ENCODE peak calls at places on chromosome 2, in six cellular contexts. H is RKO; R is coronary artery; Z is NCI-H774; U is fibroblast of the conjunctiva; X is activated CD4-positive, alpha-beta T cell treated with anti-CD3 and anti-CD28 coated beads, Interleukin-2, amount 50 U/mL, for 1 hour. C is an unnamed sample.

GRCh38 chr2:11830708-11831301 is 84.4 kb downstream of the LPIN1 start:
- DNase-seq in H (no peak), R (no peak), Z (no peak), U (no peak), X (no peak), C (no peak)

GRCh38 chr2:28745225-28745624 is 6.4 kb upstream of the PPP1CB start:
- DNase-seq in H (no peak), R (no peak), Z (no peak), U (no peak), X (no peak), C (no peak)

GRCh38 chr2:16140771-16141640 is 200.7 kb downstream of the MYCN start:
- DNase-seq in H (no peak), R (no peak), Z (no peak), U (no peak), X (no peak), C (no peak)

GRCh38 chr2:105261061-105261460 is 19.5 kb downstream of the GPR45 start:
- DNase-seq in H (no peak), R (no peak), Z (no peak), U (peak), X (no peak), C (no peak)

GRCh38 chr2:72579595-72580180 is 246.1 kb downstream of the EXOC6B start:
- DNase-seq in H (peak), R (no peak), Z (peak), U (peak), X (no peak), C (no peak)

GRCh38 chr2:88810017-88810416 is 118.5 kb downstream of the RPIA start:
- DNase-seq in H (no peak), R (no peak), Z (peak), U (no peak), X (no peak), C (no peak)

GRCh38 chr2:233566141-233566956 is at the start of gene USP40:
- DNase-seq in H (peak), R (peak), Z (peak), U (peak), X (peak), C (peak)

GRCh38 chr2:174263989-174264388 is 15.7 kb upstream of the OLA1 start:
- DNase-seq in H (peak), R (no peak), Z (no peak), U (peak), X (no peak), C (no peak)

GRCh38 chr2:134460583-134460998 is 206.7 kb downstream of the MGAT5 start:
- DNase-seq in H (peak), R (no peak), Z (peak), U (peak), X (peak), C (no peak)

GRCh38 chr2:63424329-63425078 is 163.8 kb downstream of the WDPCP start:
- DNase-seq in H (peak), R (no peak), Z (no peak), U (peak), X (no peak), C (no peak)

GRCh38 chr2:73085691-73086090 is 14.2 kb upstream of the SFXN5 start:
- DNase-seq in H (peak), R (peak), Z (peak), U (peak), X (peak), C (peak)

GRCh38 chr2:42974303-42974696 is 181.9 kb upstream of the HAAO start:
- DNase-seq in H (no peak), R (no peak), Z (no peak), U (no peak), X (no peak), C (no peak)

GRCh38 chr2:288002-288742 is at the start of gene ALKAL2:
- DNase-seq in H (no peak), R (no peak), Z (no peak), U (no peak), X (no peak), C (no peak)

GRCh38 chr2:102116675-102117471 is 25.7 kb upstream of the IL1R1 start:
- DNase-seq in H (no peak), R (no peak), Z (no peak), U (no peak), X (no peak), C (no peak)

GRCh38 chr2:10841547-10842219 is 29.1 kb upstream of the PDIA6 start:
- DNase-seq in H (no peak), R (no peak), Z (no peak), U (no peak), X (no peak), C (no peak)

GRCh38 chr2:190649035-190649797 is at the start of gene NAB1:
- DNase-seq in H (peak), R (peak), Z (peak), U (no peak), X (peak), C (no peak)

GRCh38 chr2:112160591-112161250 is 22.5 kb downstream of the FBLN7 start:
- DNase-seq in H (no peak), R (peak), Z (no peak), U (no peak), X (no peak), C (no peak)

GRCh38 chr2:3827673-3828575 is 124.5 kb downstream of the DCDC2C start:
- DNase-seq in H (peak), R (no peak), Z (peak), U (no peak), X (no peak), C (no peak)

GRCh38 chr2:54386993-54387590 is 69.0 kb upstream of the SPTBN1 start:
- DNase-seq in H (no peak), R (no peak), Z (no peak), U (peak), X (no peak), C (no peak)

GRCh38 chr2:36770542-36771287 is 74.2 kb downstream of the VIT start:
- DNase-seq in H (peak), R (no peak), Z (no peak), U (peak), X (peak), C (no peak)